ENCODE peak calls at places on chromosomes 11 and 22, in six cellular contexts. One of them, this sample, is unnamed. For H3K4me1, the result is how much of the 10 kb centered on the place peaks cover.

GRCh38 chr11:10410844-10411200 is 44.2 kb upstream of the AMPD3 start:
- DNase-seq in GM23338: no peak
- DNase-seq in neuronal stem cell: no peak
- DNase-seq in K562: no peak
- DNase-seq in HepG2: no peak
- DNase-seq in H1: no peak
- DNase-seq in this sample: no peak

GRCh38 chr11:98455500-98456186 is 565.1 kb upstream of the CNTN5 start:
- DNase-seq in GM23338: peak
- DNase-seq in neuronal stem cell: no peak
- DNase-seq in HepG2: peak
- DNase-seq in K562: peak
- DNase-seq in H1: peak
- DNase-seq in this sample: no peak

GRCh38 chr22:33851240-33851639 is 69.0 kb downstream of the LARGE1 start:
- DNase-seq in H1: no peak
- DNase-seq in K562: no peak
- DNase-seq in neuronal stem cell: no peak
- DNase-seq in HepG2: no peak
- DNase-seq in GM23338: no peak
- DNase-seq in this sample: no peak

GRCh38 chr22:23555118-23555517 is 25.0 kb downstream of the IGLL1 start:
- DNase-seq in K562: no peak
- DNase-seq in GM23338: no peak
- DNase-seq in neuronal stem cell: no peak
- DNase-seq in HepG2: no peak
- DNase-seq in H1: no peak
- DNase-seq in this sample: no peak

GRCh38 chr22:45246060-45246985 is 5.6 kb upstream of the KIAA0930 start:
- DNase-seq in K562: no peak
- DNase-seq in GM23338: no peak
- DNase-seq in HepG2: peak
- DNase-seq in neuronal stem cell: no peak
- DNase-seq in H1: no peak
- DNase-seq in this sample: peak

GRCh38 chr11:122100222-122101080 is 15.6 kb downstream of the BLID start:
- DNase-seq in HepG2: no peak
- DNase-seq in GM23338: peak
- DNase-seq in neuronal stem cell: no peak
- DNase-seq in K562: no peak
- DNase-seq in H1: peak
- DNase-seq in this sample: no peak

GRCh38 chr22:43424201-43424600 is 12.4 kb downstream of the MPPED1 start:
- DNase-seq in neuronal stem cell: no peak
- DNase-seq in GM23338: no peak
- DNase-seq in H1: no peak
- DNase-seq in K562: no peak
- DNase-seq in HepG2: no peak
- DNase-seq in this sample: no peak

GRCh38 chr11:117384045-117384444 is 56.4 kb downstream of the CEP164 start:
- DNase-seq in neuronal stem cell: no peak
- DNase-seq in K562: no peak
- DNase-seq in H1: no peak
- DNase-seq in HepG2: peak
- DNase-seq in GM23338: no peak
- DNase-seq in this sample: no peak

GRCh38 chr22:42410708-42411107 is 21.5 kb downstream of the NFAM1 start:
- DNase-seq in K562: no peak
- DNase-seq in HepG2: no peak
- DNase-seq in H1: no peak
- DNase-seq in neuronal stem cell: no peak
- DNase-seq in GM23338: no peak
- DNase-seq in this sample: no peak

GRCh38 chr11:6895010-6895409 is 2.7 kb upstream of the OR2D2 start:
- DNase-seq in H1: no peak
- DNase-seq in HepG2: no peak
- DNase-seq in K562: no peak
- DNase-seq in neuronal stem cell: no peak
- DNase-seq in GM23338: no peak
- DNase-seq in this sample: no peak

GRCh38 chr11:117856892-117857291 is 19.6 kb downstream of the FXYD6 start:
- DNase-seq in HepG2: no peak
- DNase-seq in H1: no peak
- DNase-seq in GM23338: no peak
- DNase-seq in neuronal stem cell: no peak
- DNase-seq in K562: no peak
- DNase-seq in this sample: no peak

GRCh38 chr11:107397357-107397756 is 60.3 kb downstream of the CWF19L2 start:
- DNase-seq in HepG2: no peak
- DNase-seq in GM23338: peak
- DNase-seq in H1: no peak
- DNase-seq in K562: peak
- DNase-seq in neuronal stem cell: no peak
- DNase-seq in this sample: peak

GRCh38 chr11:43687120-43687791 is 6.7 kb downstream of the HSD17B12 start:
- DNase-seq in K562: no peak
- DNase-seq in H1: no peak
- DNase-seq in GM23338: peak
- DNase-seq in HepG2: no peak
- DNase-seq in neuronal stem cell: no peak
- DNase-seq in this sample: no peak

GRCh38 chr11:11810764-11811726 is 30.7 kb upstream of the USP47 start:
- DNase-seq in K562: peak
- DNase-seq in HepG2: no peak
- DNase-seq in GM23338: peak
- DNase-seq in H1: peak
- DNase-seq in neuronal stem cell: no peak
- DNase-seq in this sample: no peak

GRCh38 chr11:36618025-36618700 is 20.1 kb upstream of the RAG2 start:
- DNase-seq in neuronal stem cell: no peak
- DNase-seq in K562: no peak
- DNase-seq in H1: no peak
- DNase-seq in GM23338: no peak
- DNase-seq in HepG2: no peak
- DNase-seq in this sample: no peak

GRCh38 chr11:111629499-111629898 is 27.2 kb downstream of the SIK2 start:
- DNase-seq in H1: no peak
- DNase-seq in neuronal stem cell: no peak
- DNase-seq in K562: no peak
- DNase-seq in GM23338: no peak
- DNase-seq in HepG2: no peak
- DNase-seq in this sample: no peak

GRCh38 chr11:109304159-109304558 is 117.8 kb upstream of the C11orf87 start:
- DNase-seq in H1: no peak
- DNase-seq in K562: no peak
- DNase-seq in neuronal stem cell: no peak
- DNase-seq in GM23338: no peak
- DNase-seq in HepG2: no peak
- DNase-seq in this sample: no peak

GRCh38 chr11:110919241-110919893 is 207.1 kb upstream of the ARHGAP20 start:
- DNase-seq in HepG2: no peak
- DNase-seq in K562: no peak
- DNase-seq in GM23338: no peak
- DNase-seq in neuronal stem cell: no peak
- DNase-seq in H1: no peak
- DNase-seq in this sample: no peak

GRCh38 chr11:108871152-108871551 is 206.3 kb downstream of the DDX10 start:
- DNase-seq in K562: no peak
- DNase-seq in GM23338: peak
- DNase-seq in neuronal stem cell: no peak
- DNase-seq in HepG2: peak
- DNase-seq in H1: no peak
- DNase-seq in this sample: no peak

GRCh38 chr22:23388492-23389009 is 191.5 kb downstream of the IGLL1 start:
- DNase-seq in neuronal stem cell: no peak
- DNase-seq in K562: no peak
- DNase-seq in GM23338: no peak
- DNase-seq in H1: no peak
- DNase-seq in HepG2: no peak
- DNase-seq in this sample: no peak

GRCh38 chr11:98564233-98564632 is 456.5 kb upstream of the CNTN5 start:
- DNase-seq in neuronal stem cell: no peak
- DNase-seq in K562: no peak
- DNase-seq in GM23338: no peak
- DNase-seq in HepG2: no peak
- DNase-seq in H1: no peak
- DNase-seq in this sample: no peak

GRCh38 chr11:61052182-61052972 is 49.9 kb upstream of the CD5 start:
- DNase-seq in HepG2: no peak
- DNase-seq in K562: no peak
- DNase-seq in H1: no peak
- DNase-seq in neuronal stem cell: no peak
- DNase-seq in GM23338: no peak
- DNase-seq in this sample: no peak

GRCh38 chr11:129346916-129347315 is 28.7 kb upstream of the BARX2 start:
- DNase-seq in K562: no peak
- DNase-seq in HepG2: no peak
- DNase-seq in H1: no peak
- DNase-seq in GM23338: no peak
- DNase-seq in neuronal stem cell: no peak
- DNase-seq in this sample: no peak

GRCh38 chr11:85685131-85685819 is 720 bp downstream of the CCDC89 start:
- DNase-seq in GM23338: no peak
- DNase-seq in K562: no peak
- DNase-seq in H1: no peak
- DNase-seq in HepG2: no peak
- DNase-seq in neuronal stem cell: no peak
- DNase-seq in this sample: no peak

GRCh38 chr11:76787911-76788596 is 4.9 kb downstream of the TSKU start:
- DNase-seq in HepG2: peak
- DNase-seq in neuronal stem cell: no peak
- DNase-seq in K562: peak
- DNase-seq in GM23338: no peak
- DNase-seq in H1: no peak
- DNase-seq in this sample: peak

GRCh38 chr11:32173435-32173834 is 82.6 kb downstream of the RCN1 start:
- DNase-seq in GM23338: peak
- DNase-seq in H1: peak
- DNase-seq in K562: no peak
- DNase-seq in neuronal stem cell: peak
- DNase-seq in HepG2: peak
- DNase-seq in this sample: no peak

GRCh38 chr11:464316-464715 is 14.2 kb downstream of the PTDSS2 start:
- DNase-seq in H1: no peak
- DNase-seq in GM23338: no peak
- DNase-seq in neuronal stem cell: no peak
- DNase-seq in HepG2: no peak
- DNase-seq in K562: no peak
- DNase-seq in this sample: no peak

GRCh38 chr11:29844701-29845379 is 172.0 kb downstream of the KCNA4 start:
- DNase-seq in HepG2: no peak
- DNase-seq in GM23338: peak
- DNase-seq in neuronal stem cell: no peak
- DNase-seq in K562: no peak
- DNase-seq in H1: no peak
- DNase-seq in this sample: no peak

GRCh38 chr11:27963370-27963769 is 144.6 kb downstream of the KIF18A start:
- DNase-seq in neuronal stem cell: no peak
- DNase-seq in K562: no peak
- DNase-seq in H1: no peak
- DNase-seq in HepG2: no peak
- DNase-seq in GM23338: no peak
- DNase-seq in this sample: no peak

GRCh38 chr22:28402066-28402465 is 277.6 kb downstream of the TTC28 start:
- DNase-seq in HepG2: no peak
- DNase-seq in neuronal stem cell: no peak
- DNase-seq in K562: no peak
- DNase-seq in GM23338: no peak
- DNase-seq in H1: no peak
- DNase-seq in this sample: no peak

GRCh38 chr11:36498721-36499120 is 11.4 kb downstream of the TRAF6 start:
- DNase-seq in H1: no peak
- DNase-seq in K562: no peak
- DNase-seq in HepG2: no peak
- DNase-seq in GM23338: no peak
- DNase-seq in neuronal stem cell: no peak
- DNase-seq in this sample: no peak

GRCh38 chr11:34359548-34359891 is 1.7 kb upstream of the ABTB2 start:
- DNase-seq in K562: peak
- DNase-seq in GM23338: no peak
- DNase-seq in neuronal stem cell: no peak
- DNase-seq in HepG2: no peak
- DNase-seq in H1: no peak
- DNase-seq in this sample: no peak
- H2AFZ ChIP-seq in K562: peak
- H2AFZ ChIP-seq in GM23338: no peak
- H2AFZ ChIP-seq in neuronal stem cell: peak
- H2AFZ ChIP-seq in HepG2: peak
- H2AFZ ChIP-seq in H1: no peak
- H2AFZ ChIP-seq in this sample: peak

GRCh38 chr11:125338886-125339811 is 156.9 kb downstream of the FEZ1 start:
- DNase-seq in K562: no peak
- DNase-seq in neuronal stem cell: no peak
- DNase-seq in HepG2: no peak
- DNase-seq in H1: no peak
- DNase-seq in GM23338: no peak
- DNase-seq in this sample: no peak
- H3K27ac ChIP-seq in K562: no peak
- H3K27ac ChIP-seq in neuronal stem cell: no peak
- H3K27ac ChIP-seq in HepG2: no peak
- H3K27ac ChIP-seq in H1: no peak
- H3K27ac ChIP-seq in GM23338: no peak
- H3K27ac ChIP-seq in this sample: no peak

GRCh38 chr11:35154960-35155359 is 16.0 kb downstream of the CD44 start:
- DNase-seq in HepG2: no peak
- DNase-seq in K562: peak
- DNase-seq in H1: no peak
- DNase-seq in neuronal stem cell: no peak
- DNase-seq in GM23338: no peak
- DNase-seq in this sample: no peak
- H3K4me1 ChIP-seq in HepG2: under half
- H3K4me1 ChIP-seq in K562: under half
- H3K4me1 ChIP-seq in H1: under half
- H3K4me1 ChIP-seq in neuronal stem cell: under half
- H3K4me1 ChIP-seq in GM23338: under half
- H3K4me1 ChIP-seq in this sample: half or more

DNA sequence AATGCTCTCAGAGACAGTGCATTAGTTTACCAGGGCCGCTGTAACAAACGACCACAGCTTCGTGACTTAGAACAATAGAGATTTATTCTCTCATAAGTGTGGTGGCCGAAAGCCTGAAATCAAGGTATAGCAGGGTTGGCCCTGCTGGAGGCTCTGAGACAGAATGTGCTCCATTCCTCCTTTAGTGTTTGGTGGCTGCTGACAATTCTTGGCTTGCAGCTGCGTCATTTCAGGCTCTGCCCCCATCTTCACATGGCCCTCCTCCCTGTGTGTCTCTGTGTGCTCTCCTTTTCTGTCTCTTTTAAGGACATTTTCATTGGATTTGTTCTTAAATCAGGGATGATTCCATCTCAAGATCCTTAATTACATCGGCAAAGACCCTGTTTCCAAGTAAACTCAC is 10.3 kb upstream of the APOL6 start:
- DNase-seq in H1: no peak
- DNase-seq in K562: no peak
- DNase-seq in HepG2: no peak
- DNase-seq in neuronal stem cell: no peak
- DNase-seq in GM23338: no peak
- DNase-seq in this sample: no peak
- H2AFZ ChIP-seq in H1: no peak
- H2AFZ ChIP-seq in K562: no peak
- H2AFZ ChIP-seq in HepG2: no peak
- H2AFZ ChIP-seq in neuronal stem cell: peak
- H2AFZ ChIP-seq in GM23338: peak
- H2AFZ ChIP-seq in this sample: no peak